ENCODE peak calls at places on chromosomes 4 and X, in five cellular contexts. H, W, I, N and B are unnamed samples.

GRCh38 chr4:1544861-1545275 is 138.6 kb upstream of the NKX1-1 start:
- DNase-seq in H (no peak), W (peak; percentile 80), I (no peak), N (no peak), B (no peak)

GRCh38 chr4:108001540-108001939 is 11.9 kb downstream of the HADH start:
- DNase-seq in H (peak; percentile 51), W (no peak), I (no peak), N (no peak), B (peak; percentile 12)

GRCh38 chr4:8345946-8346814 is 76.6 kb downstream of the HTRA3 start:
- DNase-seq in H (no peak), W (no peak), I (no peak), N (no peak), B (no peak)

GRCh38 chr4:145694929-145695328 is 15.0 kb downstream of the C4orf51 start:
- DNase-seq in H (peak; percentile 28), W (no peak), I (no peak), N (no peak), B (no peak)

GRCh38 chr4:7045961-7046921 is 3.1 kb downstream of the TADA2B start:
- DNase-seq in H (no peak), W (no peak), I (no peak), N (no peak), B (no peak)

GRCh38 chr4:3463556-3464348 is 646 bp downstream of the DOK7 start:
- DNase-seq in H (no peak), W (no peak), I (no peak), N (no peak), B (no peak)

GRCh38 chrX:36909584-36909983 is 98.6 kb upstream of the FAM47C start:
- DNase-seq in H (no peak), W (no peak), I (no peak), N (no peak), B (no peak)

GRCh38 chr4:24794916-24795665 is at the start of gene SOD3:
- DNase-seq in H (peak; percentile 98), W (no peak), I (no peak), N (no peak), B (peak; percentile 92)

GRCh38 chr4:144399927-144400326 is 246.0 kb upstream of the HHIP start:
- DNase-seq in H (peak; percentile 68), W (peak; percentile 27), I (no peak), N (no peak), B (no peak)

GRCh38 chrX:40423299-40423698 is 157.5 kb upstream of the ATP6AP2 start:
- DNase-seq in H (no peak), W (peak; percentile 3), I (no peak), N (no peak), B (no peak)

GRCh38 chr4:7324651-7325121 is 110.0 kb downstream of the PSAPL1 start:
- DNase-seq in H (no peak), W (peak; percentile 89), I (no peak), N (no peak), B (no peak)